ENCODE peak calls at places on chromosomes 4 and X, in eight cellular contexts. P is kidney tubule cell; O is stimulated activated CD4-positive, alpha-beta T cell treated with anti-CD3 and anti-CD28 coated beads, Interleukin-12 subunit alpha, Interleukin-12 subunit beta, amount 100 ng/mL, for 48 hours; R is Karpas-422; L is esophagus muscularis mucosa; F is hypothalamus; J is ELR; Q is NCI-H460. H is an unnamed sample.
A peak's percentile ranks its signal among the peaks of the same experiment; 100 is the strongest.

GRCh38 chrX:18884916-18885315 is 99.0 kb downstream of the PHKA2 start:
- DNase-seq in J (no peak), P (no peak), O (no peak), F (no peak), Q (no peak), L (no peak), R (no peak), H (no peak)

GRCh38 chrX:150038977-150039599 is 100.8 kb upstream of the EOLA2 start:
- DNase-seq in L (no peak), J (peak; percentile 63), F (no peak), Q (peak; percentile 39), O (no peak), R (no peak), P (peak; percentile 40), H (no peak)

GRCh38 chr4:41796545-41797210 is 48.2 kb upstream of the PHOX2B start:
- DNase-seq in F (no peak), L (no peak), R (no peak), Q (no peak), P (peak; percentile 12), O (no peak), J (no peak), H (no peak)

GRCh38 chr4:1400191-1400805 is 5.9 kb downstream of the NKX1-1 start:
- DNase-seq in R (no peak), O (no peak), F (no peak), P (no peak), L (no peak), Q (no peak), J (no peak), H (no peak)

GRCh38 chr4:102493794-102494193 is 7.4 kb upstream of the NFKB1 start:
- DNase-seq in R (no peak), F (no peak), P (no peak), O (no peak), Q (no peak), L (no peak), J (no peak), H (no peak)

GRCh38 chr4:108919229-108919893 is 156.5 kb upstream of the ETNPPL start:
- DNase-seq in P (no peak), R (no peak), Q (no peak), J (no peak), O (no peak), F (no peak), L (no peak), H (no peak)

GRCh38 chrX:103356023-103356798 is at the start of gene TCEAL9:
- DNase-seq in L (peak; percentile 92), F (peak; percentile 4), Q (peak; percentile 52), P (peak; percentile 59), R (peak; percentile 70), J (peak; percentile 79), O (no peak), H (no peak)

GRCh38 chrX:20060961-20061868 is 55.5 kb downstream of the MAP7D2 start:
- DNase-seq in L (no peak), R (peak; percentile 89), P (no peak), J (no peak), Q (no peak), O (no peak), F (no peak), H (no peak)

H was measured in activated CD4-positive, CD25-positive, alpha-beta regulatory T cell treated with anti-CD3 and anti-CD28 coated beads, Interleukin-2, amount 50 U/mL, for 16 hours.